ENCODE peak calls at places on chromosomes 7 and 10, in seven cellular contexts. X is lower leg skin, G is body of pancreas, M is uterus, Y is WTC11, I is neural crest cell, B is GM10248. Z is an unnamed sample.

GRCh38 chr7:154578351-154578750 is 424.6 kb downstream of the PAXIP1 start:
- DNase-seq in X (no peak), G (no peak), M (no peak), Y (no peak), I (no peak), B (no peak), Z (no peak)

GRCh38 chr10:11875183-11875498 is 52.0 kb downstream of the PROSER2 start:
- DNase-seq in X (no peak), G (no peak), M (no peak), Y (no peak), I (no peak), B (no peak), Z (no peak)

GRCh38 chr10:29033311-29033940 is 255.4 kb upstream of the LYZL1 start:
- DNase-seq in X (no peak), G (no peak), M (no peak), Y (no peak), I (no peak), B (peak; percentile 24), Z (no peak)

GRCh38 chr7:148953676-148954075 is 69.6 kb upstream of the EZH2 start:
- DNase-seq in X (no peak), G (no peak), M (no peak), Y (no peak), I (no peak), B (no peak), Z (no peak)

GRCh38 chr10:128994598-128995143 is 472.4 kb upstream of the MGMT start:
- DNase-seq in X (no peak), G (no peak), M (no peak), Y (no peak), I (no peak), B (no peak), Z (no peak)

GRCh38 chr7:2175514-2175913 is 57.2 kb downstream of the MAD1L1 start:
- DNase-seq in X (no peak), G (no peak), M (peak; percentile 51), Y (no peak), I (no peak), B (no peak), Z (peak; percentile 63)

GRCh38 chr10:22436526-22436892 is 91.2 kb downstream of the SPAG6 start:
- DNase-seq in X (no peak), G (no peak), M (no peak), Y (no peak), I (no peak), B (no peak), Z (no peak)

GRCh38 chr10:104981995-104982394 is 340.9 kb downstream of the SORCS3 start:
- DNase-seq in X (no peak), G (no peak), M (no peak), Y (no peak), I (no peak), B (no peak), Z (no peak)

GRCh38 chr10:7817984-7818294 is 366 bp upstream of the TAF3 start:
- DNase-seq in X (no peak), G (no peak), M (no peak), Y (no peak), I (peak; percentile 2), B (no peak), Z (no peak)

GRCh38 chr7:111364413-111364812 is 197.9 kb downstream of the IMMP2L start:
- DNase-seq in X (peak; percentile 53), G (no peak), M (no peak), Y (no peak), I (no peak), B (no peak), Z (no peak)

GRCh38 chr10:283916-284356 is 148.7 kb downstream of the ZMYND11 start:
- DNase-seq in X (no peak), G (no peak), M (no peak), Y (no peak), I (no peak), B (peak; percentile 77), Z (no peak)

GRCh38 chr10:117946525-117947070 is 100.1 kb downstream of the RAB11FIP2 start:
- DNase-seq in X (no peak), G (no peak), M (no peak), Y (no peak), I (no peak), B (no peak), Z (no peak)

GRCh38 chr7:6615853-6616555 is 594 bp downstream of the ZNF853 start:
- DNase-seq in X (no peak), G (peak; percentile 57), M (peak; percentile 25), Y (peak; percentile 66), I (peak; percentile 18), B (no peak), Z (no peak)

GRCh38 chr7:154231732-154232131 is 179.5 kb downstream of the DPP6 start:
- DNase-seq in X (no peak), G (no peak), M (no peak), Y (no peak), I (peak; percentile 20), B (no peak), Z (no peak)

GRCh38 chr7:158564648-158565005 is 23.0 kb downstream of the PTPRN2 start:
- DNase-seq in X (no peak), G (no peak), M (no peak), Y (no peak), I (no peak), B (no peak), Z (no peak)

GRCh38 chr7:133354546-133355324 is 101.9 kb downstream of the EXOC4 start:
- DNase-seq in X (no peak), G (no peak), M (no peak), Y (no peak), I (no peak), B (no peak), Z (no peak)

GRCh38 chr10:43068781-43069515 is 7.9 kb upstream of the RET start:
- DNase-seq in X (no peak), G (no peak), M (no peak), Y (no peak), I (no peak), B (no peak), Z (no peak)

GRCh38 chr10:2214035-2214434 is 476.7 kb upstream of the ADARB2 start:
- DNase-seq in X (no peak), G (no peak), M (no peak), Y (no peak), I (no peak), B (no peak), Z (no peak)

GRCh38 chr10:68542046-68542445 is 14.7 kb upstream of the SLC25A16 start:
- DNase-seq in X (no peak), G (no peak), M (no peak), Y (no peak), I (no peak), B (no peak), Z (no peak)

GRCh38 chr10:75165684-75166622 is 44.6 kb upstream of the VDAC2 start:
- DNase-seq in X (no peak), G (no peak), M (no peak), Y (no peak), I (no peak), B (peak; percentile 75), Z (no peak)

GRCh38 chr10:285216-285967 is 150.1 kb downstream of the ZMYND11 start:
- DNase-seq in X (no peak), G (no peak), M (no peak), Y (no peak), I (no peak), B (no peak), Z (no peak)

GRCh38 chr10:125343118-125343752 is 182.9 kb upstream of the CTBP2 start:
- DNase-seq in X (no peak), G (peak; percentile 38), M (no peak), Y (peak; percentile 38), I (peak; percentile 13), B (no peak), Z (no peak)

GRCh38 chr10:72087392-72087968 is 871 bp downstream of the SPOCK2 start:
- DNase-seq in X (no peak), G (no peak), M (no peak), Y (peak; percentile 31), I (no peak), B (peak; percentile 52), Z (no peak)

GRCh38 chr7:30846378-30846777 is 65.3 kb upstream of the AQP1 start:
- DNase-seq in X (no peak), G (no peak), M (no peak), Y (no peak), I (no peak), B (no peak), Z (no peak)

GRCh38 chr10:108323274-108323798 is 1158.8 kb upstream of the SORCS1 start:
- DNase-seq in X (no peak), G (no peak), M (no peak), Y (no peak), I (no peak), B (no peak), Z (no peak)
- TF ChIP-seq CTCF in X (no peak), G (no peak), M (no peak), Y (no peak), I (no peak), B (no peak), Z (no peak)

GRCh38 chr7:92777993-92778392 is 58.4 kb downstream of the CDK6 start:
- DNase-seq in X (no peak), G (no peak), M (no peak), Y (no peak), I (no peak), B (no peak), Z (no peak)

GRCh38 chr7:92782236-92782635 is 54.1 kb downstream of the CDK6 start:
- DNase-seq in X (no peak), G (no peak), M (no peak), Y (no peak), I (no peak), B (no peak), Z (no peak)

GRCh38 chr7:92781117-92781720 is 55.2 kb downstream of the CDK6 start:
- DNase-seq in X (no peak), G (no peak), M (peak; percentile 30), Y (no peak), I (no peak), B (no peak), Z (no peak)

GRCh38 chr7:92782855-92783254 is 53.5 kb downstream of the CDK6 start:
- DNase-seq in X (no peak), G (no peak), M (no peak), Y (no peak), I (no peak), B (no peak), Z (no peak)

GRCh38 chr7:92778972-92779371 is 57.4 kb downstream of the CDK6 start:
- DNase-seq in X (peak; percentile 73), G (no peak), M (peak; percentile 40), Y (no peak), I (no peak), B (no peak), Z (peak; percentile 69)
- TF ChIP-seq CTCF in X (no peak), G (no peak), M (no peak), Y (no peak), I (no peak), B (no peak), Z (no peak)

GRCh38 chr7:124992881-124993562 is 63.4 kb upstream of the POT1 start:
- DNase-seq in X (no peak), G (no peak), M (no peak), Y (no peak), I (no peak), B (no peak), Z (no peak)

DNA sequence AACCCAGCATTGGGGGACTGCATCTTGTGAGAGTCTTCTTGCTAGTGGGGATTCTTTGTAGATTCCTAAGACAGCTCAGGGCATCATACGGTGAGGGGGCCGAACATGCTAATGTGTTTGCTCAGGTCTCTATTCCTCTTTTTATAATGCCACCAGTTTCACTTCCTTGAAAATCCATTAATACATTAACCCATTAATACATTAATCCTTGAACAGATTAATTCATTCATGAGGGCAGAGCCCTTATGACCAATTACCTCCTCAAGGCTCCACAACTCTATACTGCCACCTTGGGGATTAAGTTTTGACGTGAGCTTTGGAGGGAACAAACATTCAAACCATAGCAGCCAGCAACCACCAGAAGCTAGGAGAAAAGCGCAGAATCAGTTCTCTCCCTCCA is 67.2 kb upstream of the POT1 start:
- DNase-seq in X (no peak), G (no peak), M (no peak), Y (no peak), I (no peak), B (peak; percentile 4), Z (no peak)
- TF ChIP-seq CTCF in X (no peak), G (no peak), M (no peak), Y (no peak), I (no peak), B (peak; percentile 49), Z (peak; percentile 13)

GRCh38 chr10:26550774-26551526 is 112.8 kb downstream of the APBB1IP start:
- DNase-seq in X (no peak), G (no peak), M (no peak), Y (peak; percentile 21), I (no peak), B (no peak), Z (no peak)
- TF ChIP-seq CTCF in X (no peak), G (no peak), M (no peak), Y (peak; percentile 28), I (peak; percentile 17), B (no peak), Z (no peak)

Z was measured in right atrium auricular region.